ENCODE peak calls at places on chromosomes 7 and 10, in four cellular contexts. One of them, this sample, is unnamed.

GRCh38 chr7:106767498-106768323 is 97.4 kb upstream of the PIK3CG start:
- DNase-seq in HepG2: no peak
- DNase-seq in H1: no peak
- DNase-seq in K562: no peak
- DNase-seq in this sample: no peak

GRCh38 chr7:77765906-77766800 is 32.1 kb downstream of the TMEM60 start:
- DNase-seq in HepG2: peak
- DNase-seq in H1: no peak
- DNase-seq in K562: no peak
- DNase-seq in this sample: no peak

GRCh38 chr7:139901840-139902370 is 72.8 kb downstream of the TBXAS1 start:
- DNase-seq in HepG2: no peak
- DNase-seq in H1: no peak
- DNase-seq in K562: no peak
- DNase-seq in this sample: no peak

GRCh38 chr10:126013489-126014281 is 117.3 kb downstream of the FANK1 start:
- DNase-seq in HepG2: no peak
- DNase-seq in H1: peak
- DNase-seq in K562: peak
- DNase-seq in this sample: peak

GRCh38 chr10:101840102-101840684 is 3.4 kb downstream of the KCNIP2 start:
- DNase-seq in HepG2: no peak
- DNase-seq in H1: peak
- DNase-seq in K562: peak
- DNase-seq in this sample: no peak

GRCh38 chr10:7300327-7300726 is 110.5 kb downstream of the SFMBT2 start:
- DNase-seq in HepG2: no peak
- DNase-seq in H1: no peak
- DNase-seq in K562: no peak
- DNase-seq in this sample: no peak

GRCh38 chr10:3046210-3046779 is 21.1 kb upstream of the PFKP start:
- DNase-seq in HepG2: no peak
- DNase-seq in H1: no peak
- DNase-seq in K562: no peak
- DNase-seq in this sample: no peak

GRCh38 chr10:1201010-1201807 is 145.0 kb downstream of the WDR37 start:
- DNase-seq in HepG2: no peak
- DNase-seq in H1: no peak
- DNase-seq in K562: no peak
- DNase-seq in this sample: no peak

GRCh38 chr7:103989785-103990775 is 622 bp upstream of the RELN start:
- DNase-seq in HepG2: peak
- DNase-seq in H1: peak
- DNase-seq in K562: peak
- DNase-seq in this sample: peak

GRCh38 chr10:64033710-64034109 is 512.5 kb downstream of the REEP3 start:
- DNase-seq in HepG2: no peak
- DNase-seq in H1: no peak
- DNase-seq in K562: no peak
- DNase-seq in this sample: no peak

GRCh38 chr10:124626759-124627380 is 117.3 kb downstream of the FAM53B start:
- DNase-seq in HepG2: no peak
- DNase-seq in H1: no peak
- DNase-seq in K562: no peak
- DNase-seq in this sample: no peak

GRCh38 chr7:12249706-12250105 is 38.6 kb downstream of the TMEM106B start:
- DNase-seq in HepG2: no peak
- DNase-seq in H1: no peak
- DNase-seq in K562: no peak
- DNase-seq in this sample: no peak

GRCh38 chr7:21507627-21508343 is 35.1 kb upstream of the DNAH11 start:
- DNase-seq in HepG2: peak
- DNase-seq in H1: peak
- DNase-seq in K562: peak
- DNase-seq in this sample: peak

GRCh38 chr10:77286851-77287250 is 350.8 kb downstream of the KCNMA1 start:
- DNase-seq in HepG2: no peak
- DNase-seq in H1: no peak
- DNase-seq in K562: no peak
- DNase-seq in this sample: no peak

GRCh38 chr10:71128311-71129010 is 83.9 kb upstream of the UNC5B start:
- DNase-seq in HepG2: no peak
- DNase-seq in H1: no peak
- DNase-seq in K562: peak
- DNase-seq in this sample: no peak

GRCh38 chr7:33814958-33815735 is 90.2 kb upstream of the BMPER start:
- DNase-seq in HepG2: no peak
- DNase-seq in H1: no peak
- DNase-seq in K562: no peak
- DNase-seq in this sample: no peak

GRCh38 chr7:49014870-49015269 is 90.5 kb downstream of the CDC14C start:
- DNase-seq in HepG2: no peak
- DNase-seq in H1: no peak
- DNase-seq in K562: no peak
- DNase-seq in this sample: peak

GRCh38 chr7:155807013-155807804 is 5.1 kb downstream of the SHH start:
- DNase-seq in HepG2: no peak
- DNase-seq in H1: no peak
- DNase-seq in K562: no peak
- DNase-seq in this sample: no peak

GRCh38 chr10:102670871-102671434 is 26.7 kb downstream of the TRIM8 start:
- DNase-seq in HepG2: peak
- DNase-seq in H1: no peak
- DNase-seq in K562: peak
- DNase-seq in this sample: no peak

GRCh38 chr10:77898323-77899079 is 28.1 kb downstream of the DLG5 start:
- DNase-seq in HepG2: no peak
- DNase-seq in H1: no peak
- DNase-seq in K562: no peak
- DNase-seq in this sample: no peak

GRCh38 chr7:27606270-27607209 is 56.1 kb downstream of the HIBADH start:
- DNase-seq in HepG2: peak
- DNase-seq in H1: no peak
- DNase-seq in K562: no peak
- DNase-seq in this sample: no peak

GRCh38 chr10:37685741-37686683 is 171.4 kb downstream of the ZNF248 start:
- DNase-seq in HepG2: no peak
- DNase-seq in H1: no peak
- DNase-seq in K562: no peak
- DNase-seq in this sample: no peak

GRCh38 chr7:102459221-102459844 is 5.3 kb downstream of the ALKBH4 start:
- DNase-seq in HepG2: no peak
- DNase-seq in H1: no peak
- DNase-seq in K562: no peak
- DNase-seq in this sample: no peak

GRCh38 chr7:156621628-156622027 is 18.9 kb upstream of the RNF32 start:
- DNase-seq in HepG2: no peak
- DNase-seq in H1: no peak
- DNase-seq in K562: no peak
- DNase-seq in this sample: no peak

GRCh38 chr7:112654322-112655216 is 135.6 kb downstream of the TMEM168 start:
- DNase-seq in HepG2: no peak
- DNase-seq in H1: no peak
- DNase-seq in K562: no peak
- DNase-seq in this sample: no peak

GRCh38 chr7:115230882-115231508 is 309.1 kb downstream of the MDFIC start:
- DNase-seq in HepG2: peak
- DNase-seq in H1: no peak
- DNase-seq in K562: no peak
- DNase-seq in this sample: peak

GRCh38 chr7:22397981-22398380 is 41.0 kb upstream of the RAPGEF5 start:
- DNase-seq in HepG2: no peak
- DNase-seq in H1: no peak
- DNase-seq in K562: no peak
- DNase-seq in this sample: no peak

GRCh38 chr7:1678571-1679325 is 8.7 kb downstream of the ELFN1 start:
- DNase-seq in HepG2: no peak
- DNase-seq in H1: no peak
- DNase-seq in K562: no peak
- DNase-seq in this sample: no peak
- TF ChIP-seq RNF2 in HepG2: no peak
- TF ChIP-seq RNF2 in H1: no peak
- TF ChIP-seq RNF2 in K562: no peak
- TF ChIP-seq RNF2 in this sample: no peak

GRCh38 chr10:85646312-85646711 is 720.3 kb downstream of the GRID1 start:
- DNase-seq in HepG2: no peak
- DNase-seq in H1: no peak
- DNase-seq in K562: no peak
- DNase-seq in this sample: peak

GRCh38 chr10:85645851-85646250 is 720.7 kb downstream of the GRID1 start:
- DNase-seq in HepG2: no peak
- DNase-seq in H1: no peak
- DNase-seq in K562: no peak
- DNase-seq in this sample: no peak

GRCh38 chr10:85643839-85644525 is 722.6 kb downstream of the GRID1 start:
- DNase-seq in HepG2: peak
- DNase-seq in H1: no peak
- DNase-seq in K562: no peak
- DNase-seq in this sample: peak

GRCh38 chr10:85643171-85643838 is 723.3 kb downstream of the GRID1 start:
- DNase-seq in HepG2: no peak
- DNase-seq in H1: no peak
- DNase-seq in K562: no peak
- DNase-seq in this sample: no peak

GRCh38 chr10:85645097-85645496 is 721.5 kb downstream of the GRID1 start:
- DNase-seq in HepG2: peak
- DNase-seq in H1: no peak
- DNase-seq in K562: no peak
- DNase-seq in this sample: no peak
- TF ChIP-seq JUN in HepG2: no peak
- TF ChIP-seq JUN in H1: no peak
- TF ChIP-seq JUN in K562: no peak
- TF ChIP-seq JUN in this sample: no peak

GRCh38 chr7:134744569-134744968 is 34.9 kb upstream of the CALD1 start:
- DNase-seq in HepG2: no peak
- DNase-seq in H1: no peak
- DNase-seq in K562: no peak
- DNase-seq in this sample: no peak

GRCh38 chr7:134747326-134747725 is 32.1 kb upstream of the CALD1 start:
- DNase-seq in HepG2: no peak
- DNase-seq in H1: no peak
- DNase-seq in K562: no peak
- DNase-seq in this sample: no peak

GRCh38 chr7:134755422-134756022 is 23.9 kb upstream of the CALD1 start:
- DNase-seq in HepG2: no peak
- DNase-seq in H1: no peak
- DNase-seq in K562: no peak
- DNase-seq in this sample: peak

GRCh38 chr7:134752006-134752760 is 27.3 kb upstream of the CALD1 start:
- DNase-seq in HepG2: no peak
- DNase-seq in H1: no peak
- DNase-seq in K562: no peak
- DNase-seq in this sample: no peak

DNA sequence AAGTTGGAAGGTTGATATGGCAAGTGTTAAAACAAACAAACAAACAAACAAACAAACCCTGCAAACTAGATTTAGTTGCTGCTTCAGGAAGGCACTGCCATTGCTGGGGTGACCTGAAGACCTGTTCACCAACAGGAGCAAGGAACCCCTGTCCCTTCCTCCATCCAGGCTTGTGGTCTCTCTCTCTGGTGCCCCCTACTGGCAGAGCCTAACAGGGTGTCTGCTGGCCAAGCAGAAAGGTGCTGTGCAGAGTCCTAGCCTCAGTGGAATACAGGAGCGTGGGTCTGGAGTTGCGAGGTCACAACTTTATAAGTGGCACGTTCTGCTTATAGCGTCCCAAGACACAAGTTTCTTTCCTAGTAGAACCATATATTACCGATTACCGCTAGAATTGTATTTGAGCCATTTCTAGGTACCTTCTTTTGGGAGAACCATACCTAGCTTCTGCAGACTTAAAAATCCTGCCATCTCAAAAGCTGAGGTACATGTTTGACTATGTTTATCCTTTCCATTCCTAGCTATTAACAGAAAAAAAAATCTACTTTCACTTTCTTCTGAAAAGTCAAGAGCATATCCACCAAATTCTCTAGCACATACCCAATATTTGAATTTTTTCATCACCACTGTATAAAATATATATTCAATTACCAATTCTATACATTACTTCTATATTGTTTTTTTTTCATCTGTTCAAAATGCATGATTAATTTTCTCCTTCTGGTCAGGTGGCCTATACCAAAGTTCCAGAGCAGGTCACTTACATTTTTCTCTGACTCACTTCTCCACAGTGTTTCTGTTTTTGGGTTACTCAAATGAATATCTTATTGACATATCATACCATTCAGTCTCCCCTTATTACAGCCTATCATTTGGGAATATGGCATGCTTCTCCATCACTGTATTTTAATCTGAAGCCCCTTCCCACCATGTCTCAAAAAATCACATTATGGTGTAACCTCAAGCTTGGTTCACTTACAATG is 29.1 kb upstream of the CALD1 start:
- DNase-seq in HepG2: peak
- DNase-seq in H1: peak
- DNase-seq in K562: peak
- DNase-seq in this sample: peak
- TF ChIP-seq RNF2 in HepG2: no peak
- TF ChIP-seq RNF2 in H1: no peak
- TF ChIP-seq RNF2 in K562: no peak
- TF ChIP-seq RNF2 in this sample: no peak

DNA sequence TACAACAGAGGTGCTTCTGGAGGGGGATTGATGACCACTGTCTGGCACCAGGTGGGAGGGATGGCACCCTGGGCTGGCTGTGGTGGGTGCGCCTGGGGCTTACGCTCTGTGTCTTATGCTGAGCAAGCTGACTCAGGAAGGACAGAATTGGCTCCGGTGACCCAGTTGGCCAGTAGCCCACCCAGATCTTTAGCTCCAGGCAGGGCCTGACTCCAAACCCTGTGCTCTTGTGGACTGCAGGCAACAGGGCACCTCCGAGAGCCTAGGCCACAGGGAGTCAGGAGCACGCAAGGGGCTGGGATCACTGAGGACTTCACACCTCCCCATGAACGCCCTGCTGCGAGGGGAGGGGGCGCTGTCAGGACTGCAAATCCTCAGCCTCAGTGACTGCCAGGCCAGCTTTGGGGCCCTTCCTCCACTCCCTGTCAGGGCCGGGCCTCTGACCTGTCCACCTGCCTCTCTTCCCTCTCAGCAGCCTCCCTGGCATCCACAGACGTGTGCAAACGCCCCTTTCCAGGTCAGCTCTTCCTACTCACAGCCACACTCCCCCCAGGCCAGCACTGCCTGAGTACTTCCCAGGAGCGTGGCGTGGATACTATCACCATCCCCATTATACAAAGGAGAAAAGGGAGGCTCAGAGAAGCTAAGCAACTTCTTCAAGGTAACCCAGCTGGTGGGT is 118.7 kb downstream of the SLIT1 start:
- DNase-seq in HepG2: no peak
- DNase-seq in H1: no peak
- DNase-seq in K562: no peak
- DNase-seq in this sample: no peak
- TF ChIP-seq JUN in HepG2: no peak
- TF ChIP-seq JUN in H1: no peak
- TF ChIP-seq JUN in K562: no peak
- TF ChIP-seq JUN in this sample: no peak

This sample was measured in A549.